ENCODE peak calls at places on chromosomes 4 and X, in five cellular contexts. O is suprapubic skin, F is body of pancreas, X is K562, L is testis. C is an unnamed sample. For H3K4me1, the result is how much of the 10 kb centered on the place peaks cover.

GRCh38 chrX:45980726-45981125 is 564.5 kb downstream of the ZNF674 start:
- DNase-seq in X (no peak), O (no peak), F (no peak), L (no peak), C (no peak)

GRCh38 chr4:148073349-148073748 is 341.5 kb downstream of the ARHGAP10 start:
- DNase-seq in F (no peak), L (no peak), O (no peak), X (no peak), C (no peak)

GRCh38 chr4:6115746-6116586 is 84.4 kb downstream of the JAKMIP1 start:
- DNase-seq in F (no peak), X (no peak), O (peak), L (no peak), C (peak)

GRCh38 chr4:6227412-6228157 is 27.2 kb upstream of the JAKMIP1 start:
- DNase-seq in L (no peak), X (no peak), F (no peak), O (no peak), C (no peak)

GRCh38 chr4:117481742-117482141 is 396.4 kb upstream of the TRAM1L1 start:
- DNase-seq in X (no peak), L (no peak), O (no peak), F (no peak), C (no peak)

GRCh38 chr4:82618321-82618720 is 56.5 kb upstream of the TMEM150C start:
- DNase-seq in F (no peak), O (no peak), X (no peak), L (no peak), C (no peak)

GRCh38 chrX:138877746-138878145 is 166.2 kb upstream of the FGF13 start:
- DNase-seq in X (no peak), O (no peak), L (no peak), F (no peak), C (no peak)

GRCh38 chr4:123325241-123325681 is 71.3 kb upstream of the SPRY1 start:
- DNase-seq in O (no peak), L (no peak), F (no peak), X (no peak), C (no peak)

GRCh38 chr4:118997601-118998000 is 108.9 kb downstream of the SYNPO2 start:
- DNase-seq in F (no peak), X (no peak), L (no peak), O (no peak), C (no peak)

GRCh38 chrX:123175366-123176122 is 8.5 kb upstream of the GRIA3 start:
- DNase-seq in O (no peak), X (no peak), F (no peak), L (no peak), C (no peak)

DNA sequence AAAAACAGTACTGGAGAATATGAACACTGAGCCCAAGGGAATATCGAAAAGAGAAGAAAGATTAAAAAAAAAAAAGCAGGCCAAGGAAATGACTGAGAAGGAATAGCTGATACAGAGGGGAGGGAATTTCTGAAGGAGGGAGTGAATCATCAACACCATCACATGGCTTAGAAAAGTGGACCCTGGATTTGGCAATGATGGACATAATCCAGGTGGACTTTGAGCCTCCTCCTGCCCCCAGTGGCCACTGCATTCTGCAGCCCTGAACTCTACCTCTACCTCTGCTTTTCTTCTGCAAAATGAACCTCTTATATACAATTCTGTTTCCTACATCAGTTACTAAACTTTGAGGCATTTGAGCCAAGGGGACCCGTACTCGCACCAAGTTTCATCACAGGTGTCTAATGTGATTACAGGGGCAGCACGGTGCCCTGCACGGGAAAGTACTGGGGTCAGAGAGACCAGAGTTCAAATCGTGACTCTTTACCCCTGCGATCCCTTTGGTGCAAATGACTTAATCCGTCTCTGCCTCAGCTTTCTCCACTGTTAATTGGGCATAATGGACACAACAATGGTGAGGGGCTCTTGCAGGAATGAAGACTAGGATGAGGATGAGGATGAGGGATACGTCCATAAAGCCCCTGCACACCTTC is 1.1 kb downstream of the OCIAD2 start:
- DNase-seq in F (peak), L (no peak), X (no peak), O (no peak), C (no peak)
- H3K4me1 ChIP-seq in F (under half), L (under half), X (under half), O (under half), C (under half)

DNA sequence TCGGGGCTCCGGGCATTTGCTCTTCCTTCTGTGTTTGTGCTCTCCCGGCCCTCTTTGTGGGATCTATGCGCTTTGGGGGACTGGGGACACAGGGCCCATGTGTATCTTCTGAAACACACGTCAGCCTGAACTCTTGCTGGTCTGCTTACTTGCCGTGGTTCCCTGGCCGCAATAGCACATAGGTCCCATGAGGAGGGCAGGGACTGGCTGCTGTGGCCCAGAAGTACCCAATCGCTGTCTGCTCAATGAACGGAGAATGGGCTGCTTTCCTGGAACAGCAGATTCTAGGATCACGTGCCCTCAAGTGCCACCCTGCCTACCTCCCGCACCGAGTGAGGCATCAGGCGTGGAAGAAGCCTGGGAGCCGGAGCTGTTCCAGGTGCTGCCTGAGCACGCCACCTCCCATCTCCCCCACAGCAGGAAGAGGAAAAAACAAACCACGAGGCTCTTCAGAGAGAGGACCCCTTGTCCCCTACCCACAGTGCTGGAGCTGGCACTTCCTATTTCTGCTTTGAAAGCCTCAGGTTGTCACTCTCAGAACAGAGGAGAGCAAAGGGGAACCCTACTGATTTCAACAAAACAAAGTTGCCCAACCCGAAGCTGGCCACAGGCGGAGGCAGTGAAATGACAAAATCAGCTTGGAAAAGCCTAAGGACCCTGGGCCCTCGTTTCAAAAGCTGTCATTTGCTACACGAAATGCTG is 3.8 kb downstream of the G6PD start:
- DNase-seq in O (no peak), F (no peak), L (no peak), X (no peak), C (no peak)
- TF ChIP-seq POLR2A in O (no peak), F (no peak), L (no peak), X (no peak), C (no peak)

DNA sequence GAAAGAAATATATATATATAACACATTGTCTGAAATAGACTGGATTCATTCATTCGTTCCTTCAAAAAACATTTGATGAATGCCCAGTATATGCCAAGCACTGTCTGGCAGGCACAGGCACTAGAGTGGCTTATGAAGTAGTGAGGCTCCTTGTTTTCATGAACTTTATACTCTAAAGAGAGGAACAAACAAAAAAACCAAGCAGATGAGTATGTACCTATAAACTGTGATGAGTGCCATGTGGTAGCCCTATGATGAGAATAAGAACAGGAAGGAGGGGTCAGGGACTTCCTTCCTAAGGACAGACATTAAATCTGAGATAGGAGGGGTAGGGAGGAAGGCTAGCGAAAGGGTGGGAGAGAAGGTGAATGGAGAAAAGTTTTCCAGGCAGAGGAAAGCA is 19.5 kb upstream of the PDGFRA start:
- DNase-seq in F (no peak), L (no peak), X (no peak), O (no peak), C (no peak)
- TF ChIP-seq CTCF in F (no peak), L (no peak), X (no peak), O (no peak), C (no peak)

GRCh38 chrX:154333837-154334271 is 38.3 kb downstream of the TKTL1 start:
- DNase-seq in F (no peak), X (no peak), O (no peak), L (no peak), C (no peak)
- H3K4me1 ChIP-seq in F (under half), X (under half), O (under half), L (under half), C (under half)